ENCODE peak calls at places on chromosomes 5 and 9, in seven cellular contexts. Y, J, W, U, Z, K and X are unnamed samples.

GRCh38 chr9:113798062-113799030 is 77.8 kb upstream of the ZNF618 start:
- DNase-seq in Y (no peak), J (no peak), W (no peak), U (no peak), Z (no peak), K (no peak), X (no peak)

GRCh38 chr5:142012186-142012785 is 541 bp downstream of the GNPDA1 start:
- DNase-seq in Y (peak; percentile 68), J (peak; percentile 35), W (peak; percentile 64), U (no peak), Z (peak; percentile 69), K (peak; percentile 61), X (no peak)

GRCh38 chr5:168881427-168882149 is 302.4 kb upstream of the PANK3 start:
- DNase-seq in Y (no peak), J (no peak), W (no peak), U (no peak), Z (peak; percentile 86), K (no peak), X (no peak)

GRCh38 chr9:123541441-123541840 is 185.4 kb downstream of the CRB2 start:
- DNase-seq in Y (no peak), J (no peak), W (no peak), U (no peak), Z (no peak), K (no peak), X (peak; percentile 8)

GRCh38 chr9:88988796-88989641 is 2.2 kb upstream of the S1PR3 start:
- DNase-seq in Y (no peak), J (no peak), W (peak; percentile 47), U (no peak), Z (no peak), K (no peak), X (peak; percentile 56)

GRCh38 chr9:7089391-7089790 is 331.6 kb downstream of the KDM4C start:
- DNase-seq in Y (no peak), J (no peak), W (no peak), U (no peak), Z (no peak), K (no peak), X (no peak)

GRCh38 chr9:5846501-5846921 is 13.6 kb upstream of the ERMP1 start:
- DNase-seq in Y (no peak), J (no peak), W (peak; percentile 78), U (no peak), Z (no peak), K (no peak), X (no peak)

GRCh38 chr5:136906545-136906944 is 541.2 kb upstream of the TRPC7 start:
- DNase-seq in Y (no peak), J (no peak), W (peak; percentile 18), U (no peak), Z (no peak), K (no peak), X (no peak)

GRCh38 chr5:157187046-157187754 is 6.6 kb downstream of the ITK start:
- DNase-seq in Y (no peak), J (no peak), W (no peak), U (no peak), Z (no peak), K (no peak), X (no peak)

GRCh38 chr5:133392448-133392847 is 219.9 kb downstream of the FSTL4 start:
- DNase-seq in Y (no peak), J (no peak), W (no peak), U (no peak), Z (no peak), K (no peak), X (no peak)

GRCh38 chr5:179732918-179733763 is 519 bp downstream of the MAML1 start:
- DNase-seq in Y (peak; percentile 42), J (peak; percentile 36), W (peak; percentile 62), U (no peak), Z (peak; percentile 39), K (peak; percentile 47), X (no peak)

GRCh38 chr5:151233576-151234202 is 9.8 kb upstream of the CCDC69 start:
- DNase-seq in Y (no peak), J (no peak), W (no peak), U (no peak), Z (no peak), K (no peak), X (no peak)

GRCh38 chr5:893137-893506 is 438 bp downstream of the TRIP13 start:
- DNase-seq in Y (no peak), J (no peak), W (no peak), U (no peak), Z (no peak), K (no peak), X (no peak)

GRCh38 chr9:33289501-33289900 is 815 bp upstream of the NFX1 start:
- DNase-seq in Y (peak; percentile 36), J (no peak), W (no peak), U (no peak), Z (peak; percentile 12), K (peak; percentile 14), X (no peak)

GRCh38 chr5:166497705-166498104 is 1793.7 kb upstream of the WWC1 start:
- DNase-seq in Y (no peak), J (no peak), W (no peak), U (no peak), Z (no peak), K (no peak), X (no peak)

GRCh38 chr5:5017827-5018559 is 122.1 kb upstream of the ADAMTS16 start:
- DNase-seq in Y (no peak), J (no peak), W (peak; percentile 62), U (no peak), Z (no peak), K (no peak), X (peak; percentile 69)

GRCh38 chr5:41869150-41869738 is 981 bp downstream of the OXCT1 start:
- DNase-seq in Y (peak; percentile 15), J (peak; percentile 67), W (peak; percentile 40), U (peak; percentile 28), Z (peak; percentile 46), K (no peak), X (no peak)

GRCh38 chr9:122951056-122951455 is 10.2 kb downstream of the RABGAP1 start:
- DNase-seq in Y (no peak), J (no peak), W (no peak), U (no peak), Z (no peak), K (no peak), X (no peak)

GRCh38 chr5:138706655-138707480 is 46.4 kb upstream of the CTNNA1 start:
- DNase-seq in Y (no peak), J (no peak), W (peak; percentile 66), U (no peak), Z (no peak), K (no peak), X (peak; percentile 56)

GRCh38 chr9:84570482-84571154 is 98.9 kb upstream of the NTRK2 start:
- DNase-seq in Y (no peak), J (no peak), W (no peak), U (no peak), Z (no peak), K (no peak), X (no peak)

GRCh38 chr9:130320697-130321080 is 55.1 kb downstream of the HMCN2 start:
- DNase-seq in Y (no peak), J (no peak), W (peak; percentile 31), U (no peak), Z (peak; percentile 65), K (no peak), X (no peak)

GRCh38 chr5:128409401-128409800 is 128.6 kb downstream of the FBN2 start:
- DNase-seq in Y (no peak), J (no peak), W (peak; percentile 21), U (no peak), Z (no peak), K (no peak), X (no peak)

GRCh38 chr5:77867914-77868313 is 91.8 kb upstream of the TBCA start:
- DNase-seq in Y (no peak), J (no peak), W (no peak), U (no peak), Z (no peak), K (no peak), X (no peak)